ENCODE peak calls at places on chromosomes 2 and 18, in five cellular contexts. E is EL; P is activated T-cell treated with anti-CD3 and anti-CD28 coated beads, Interleukin-2, amount 50 U/mL, for 4 hours; J is stimulated activated CD4-positive, alpha-beta T cell treated with anti-CD3 and anti-CD28 coated beads, Interleukin-12 subunit alpha, Interleukin-12 subunit beta, amount 100 ng/mL, for 4 hours; U is activated T-helper 1 cell treated with anti-CD3 and anti-CD28 coated beads, Interleukin-12 subunit alpha, Interleukin-12 subunit beta, Interleukin-2, Interleukin-4 antibody, amounts not matched to agents 30 ng/mL and 10 ng/mL and 1 ng/mL, durations not matched to agents 14 hours and 24 hours and 36 hours. V is an unnamed sample.

GRCh38 chr2:221380686-221381085 is 191.4 kb downstream of the EPHA4 start:
- DNase-seq in E (no peak), P (no peak), J (no peak), U (no peak), V (no peak)

GRCh38 chr2:25977768-25978167 is 4.5 kb downstream of the KIF3C start:
- DNase-seq in P (no peak), U (no peak), J (no peak), E (peak; percentile 80), V (peak; percentile 89)

GRCh38 chr2:126655066-126655465 is 892 bp upstream of the GYPC start:
- DNase-seq in P (no peak), E (no peak), J (no peak), U (no peak), V (peak; percentile 43)

GRCh38 chr2:5846881-5847280 is 154.7 kb downstream of the SOX11 start:
- DNase-seq in U (no peak), P (no peak), E (no peak), J (no peak), V (no peak)

GRCh38 chr18:75393721-75394120 is 33.8 kb downstream of the SMIM21 start:
- DNase-seq in P (no peak), U (no peak), J (no peak), E (no peak), V (no peak)

GRCh38 chr2:27871805-27872204 is 18.4 kb downstream of the RBKS start:
- DNase-seq in J (no peak), P (no peak), U (no peak), E (no peak), V (no peak)

GRCh38 chr18:77063256-77063655 is 69.3 kb downstream of the MBP start:
- DNase-seq in U (peak; percentile 82), E (peak; percentile 31), P (peak; percentile 65), J (peak; percentile 55), V (peak; percentile 75)

GRCh38 chr2:236579746-236580315 is 10.2 kb downstream of the ACKR3 start:
- DNase-seq in E (no peak), U (no peak), J (no peak), P (no peak), V (no peak)

GRCh38 chr2:170714156-170715061 is 728 bp upstream of the SP5 start:
- DNase-seq in E (no peak), J (no peak), U (no peak), P (no peak), V (peak; percentile 44)

GRCh38 chr2:69271831-69272257 is 115.2 kb downstream of the GFPT1 start:
- DNase-seq in U (no peak), J (no peak), P (no peak), E (no peak), V (no peak)

GRCh38 chr2:46848446-46848845 is 67.2 kb downstream of the MCFD2 start:
- DNase-seq in U (no peak), P (no peak), J (no peak), E (no peak), V (no peak)

GRCh38 chr2:195445639-195446038 is 211.4 kb upstream of the SLC39A10 start:
- DNase-seq in P (no peak), E (peak; percentile 28), J (no peak), U (no peak), V (peak; percentile 37)

GRCh38 chr2:83572400-83572799 is 886.7 kb downstream of the SUCLG1 start:
- DNase-seq in E (no peak), P (no peak), J (no peak), U (no peak), V (no peak)

GRCh38 chr2:142870516-142870915 is 6.9 kb upstream of the KYNU start:
- DNase-seq in P (no peak), J (no peak), E (no peak), U (no peak), V (no peak)

GRCh38 chr18:45658756-45659155 is 43.5 kb downstream of the SLC14A2 start:
- DNase-seq in U (no peak), E (peak; percentile 22), P (no peak), J (no peak), V (peak; percentile 45)

GRCh38 chr2:127293386-127293757 is 572 bp downstream of the ERCC3 start:
- DNase-seq in E (peak; percentile 20), P (no peak), J (no peak), U (no peak), V (peak; percentile 18)

GRCh38 chr2:1972948-1973347 is 228.6 kb upstream of the PXDN start:
- DNase-seq in E (peak; percentile 9), U (no peak), P (no peak), J (no peak), V (no peak)

GRCh38 chr2:240138275-240138984 is 2.0 kb downstream of the OTOS start:
- DNase-seq in J (no peak), U (no peak), E (no peak), P (no peak), V (no peak)

GRCh38 chr2:88638743-88639142 is 11.5 kb upstream of the EIF2AK3 start:
- DNase-seq in U (peak; percentile 19), E (peak; percentile 59), J (no peak), P (no peak), V (peak; percentile 44)

GRCh38 chr2:3712841-3713503 is 9.6 kb downstream of the DCDC2C start:
- DNase-seq in U (no peak), P (no peak), E (peak; percentile 11), J (no peak), V (peak; percentile 8)

V was measured in RPMI7951.